ENCODE peak calls at places on chromosome 21, in nine cellular contexts. Q is NCI-H1930; B is kidney epithelial cell; M is T-helper 17 cell; A is stimulated activated naive B cell treated with anti-CD40 and anti-IgM and Interleukin-4, amounts not matched to agents 10 μg/mL and 1 μg/mL and 100 μg/mL, for 72 hours; F is PC-3; P is activated T-cell treated with anti-CD3 and anti-CD28 coated beads, Interleukin-2, amount 50 U/mL, for 72 hours; Z is left colon; E is activated T-helper 1 cell treated with anti-CD3 and anti-CD28 coated beads, Interleukin-2, amount 50 U/mL, for 16 hours. W is an unnamed sample.
A peak's percentile ranks its signal among the peaks of the same experiment; 100 is the strongest.

GRCh38 chr21:43364851-43365424 is 62.0 kb downstream of the SIK1 start:
- DNase-seq in Q (no peak), B (no peak), M (no peak), A (no peak), F (no peak), P (no peak), Z (no peak), E (no peak), W (no peak)

GRCh38 chr21:21232320-21232719 is 234.1 kb downstream of the NCAM2 start:
- DNase-seq in Q (no peak), B (no peak), M (no peak), A (no peak), F (peak; percentile 17), P (no peak), Z (no peak), E (no peak), W (peak; percentile 80)

GRCh38 chr21:36769051-36769867 is 70.3 kb downstream of the SIM2 start:
- DNase-seq in Q (no peak), B (no peak), M (no peak), A (no peak), F (no peak), P (no peak), Z (no peak), E (no peak), W (peak; percentile 47)

GRCh38 chr21:45154511-45155508 is 80.4 kb downstream of the ADARB1 start:
- DNase-seq in Q (no peak), B (no peak), M (no peak), A (no peak), F (no peak), P (no peak), Z (no peak), E (no peak), W (no peak)

GRCh38 chr21:34722684-34723300 is 54.0 kb downstream of the CLIC6 start:
- DNase-seq in Q (no peak), B (no peak), M (peak; percentile 16), A (no peak), F (peak; percentile 32), P (peak; percentile 39), Z (no peak), E (no peak), W (no peak)

GRCh38 chr21:21226472-21226871 is 228.3 kb downstream of the NCAM2 start:
- DNase-seq in Q (no peak), B (no peak), M (no peak), A (no peak), F (no peak), P (no peak), Z (no peak), E (no peak), W (no peak)

GRCh38 chr21:43603641-43604504 is 55.4 kb downstream of the HSF2BP start:
- DNase-seq in Q (no peak), B (no peak), M (no peak), A (no peak), F (no peak), P (no peak), Z (no peak), E (no peak), W (no peak)

GRCh38 chr21:44993321-44994015 is 53.6 kb downstream of the SLX9 start:
- DNase-seq in Q (no peak), B (no peak), M (no peak), A (no peak), F (no peak), P (no peak), Z (no peak), E (no peak), W (no peak)

GRCh38 chr21:32771134-32771523 is 426 bp downstream of the PAXBP1 start:
- DNase-seq in Q (no peak), B (peak; percentile 9), M (peak; percentile 35), A (peak; percentile 52), F (peak; percentile 50), P (peak; percentile 74), Z (peak; percentile 73), E (peak; percentile 7), W (peak; percentile 14)

GRCh38 chr21:45285266-45285931 is 2.3 kb downstream of the POFUT2 start:
- DNase-seq in Q (no peak), B (no peak), M (no peak), A (no peak), F (no peak), P (no peak), Z (peak; percentile 3), E (no peak), W (no peak)

GRCh38 chr21:20721151-20721550 is 277.1 kb upstream of the NCAM2 start:
- DNase-seq in Q (no peak), B (no peak), M (no peak), A (no peak), F (no peak), P (no peak), Z (no peak), E (no peak), W (no peak)

GRCh38 chr21:26135520-26135919 is 35.0 kb downstream of the APP start:
- DNase-seq in Q (no peak), B (no peak), M (no peak), A (no peak), F (no peak), P (no peak), Z (no peak), E (no peak), W (no peak)